ENCODE peak calls at places on chromosomes 6 and 20, in ten cellular contexts. P, I, W, L, M, R, D, B, K and J are unnamed samples.

GRCh38 chr20:50609438-50609989 is 81.8 kb downstream of the RIPOR3 start:
- DNase-seq in I (no peak), D (no peak), P (no peak), W (no peak), B (no peak), M (no peak), K (no peak), L (no peak), R (no peak), J (no peak)

GRCh38 chr6:18259675-18260447 is 4.5 kb downstream of the DEK start:
- DNase-seq in W (no peak), M (no peak), B (no peak), K (no peak), P (no peak), R (no peak), I (no peak), L (no peak), D (no peak), J (no peak)

GRCh38 chr20:61803903-61804804 is 261.5 kb downstream of the TAF4 start:
- DNase-seq in M (no peak), D (no peak), R (no peak), W (no peak), K (no peak), I (no peak), P (no peak), L (peak), B (no peak), J (peak)

GRCh38 chr6:45801471-45802289 is 214.0 kb downstream of the CLIC5 start:
- DNase-seq in K (no peak), P (no peak), R (no peak), B (no peak), D (no peak), L (no peak), I (no peak), M (no peak), W (no peak), J (peak)

GRCh38 chr20:59571591-59572314 is 32.6 kb upstream of the PHACTR3 start:
- DNase-seq in B (peak), P (peak), R (peak), L (peak), K (peak), I (peak), W (peak), D (peak), M (peak), J (peak)

GRCh38 chr20:59604770-59605665 is 678 bp downstream of the PHACTR3 start:
- DNase-seq in K (no peak), L (peak), I (no peak), M (peak), B (no peak), D (no peak), W (no peak), R (no peak), P (no peak), J (no peak)

GRCh38 chr20:24096256-24096655 is 107.7 kb upstream of the GGTLC1 start:
- DNase-seq in I (no peak), D (no peak), W (no peak), K (no peak), P (no peak), M (no peak), L (no peak), R (no peak), B (no peak), J (no peak)

GRCh38 chr6:14767176-14767575 is 478.7 kb upstream of the JARID2 start:
- DNase-seq in B (no peak), M (peak), L (no peak), P (no peak), I (no peak), K (no peak), R (no peak), D (no peak), W (no peak), J (no peak)

GRCh38 chr20:50569864-50570836 is 60.0 kb downstream of the PTPN1 start:
- DNase-seq in L (no peak), P (peak), B (no peak), K (no peak), I (no peak), M (no peak), R (no peak), W (no peak), D (no peak), J (no peak)

GRCh38 chr20:44828640-44829039 is 18.3 kb upstream of the RIMS4 start:
- DNase-seq in W (no peak), D (no peak), K (no peak), I (no peak), P (no peak), R (no peak), L (no peak), B (no peak), M (no peak), J (no peak)

GRCh38 chr6:32109114-32109764 is at the start of gene TNXB:
- DNase-seq in R (no peak), K (no peak), W (peak), P (no peak), L (no peak), D (no peak), I (no peak), B (no peak), M (peak), J (no peak)

GRCh38 chr6:14660767-14661166 is 543.2 kb downstream of the CD83 start:
- DNase-seq in W (no peak), I (no peak), K (no peak), R (no peak), M (no peak), L (no peak), D (no peak), P (no peak), B (no peak), J (no peak)

GRCh38 chr6:46648869-46649488 is 3.6 kb downstream of the CYP39A1 start:
- DNase-seq in B (peak), M (no peak), W (no peak), P (no peak), L (no peak), D (no peak), I (no peak), K (no peak), R (peak), J (no peak)

GRCh38 chr6:42795651-42796050 is 13.8 kb downstream of the BICRAL start:
- DNase-seq in R (no peak), M (no peak), L (no peak), B (no peak), I (no peak), W (no peak), K (no peak), D (no peak), P (no peak), J (no peak)

GRCh38 chr6:140017470-140017869 is 643.0 kb upstream of the CITED2 start:
- DNase-seq in M (no peak), D (no peak), P (no peak), K (no peak), W (no peak), B (no peak), R (no peak), L (no peak), I (no peak), J (no peak)

GRCh38 chr20:46348231-46348803 is 40.0 kb upstream of the CDH22 start:
- DNase-seq in K (peak), W (no peak), P (no peak), B (no peak), R (no peak), M (peak), D (no peak), L (no peak), I (no peak), J (peak)

GRCh38 chr6:140192018-140192417 is 817.6 kb upstream of the CITED2 start:
- DNase-seq in W (no peak), I (no peak), B (no peak), R (no peak), L (no peak), D (no peak), M (no peak), K (no peak), P (no peak), J (no peak)

GRCh38 chr6:854405-855073 is 161.6 kb upstream of the EXOC2 start:
- DNase-seq in L (no peak), K (no peak), M (no peak), R (no peak), I (no peak), P (no peak), D (no peak), W (no peak), B (no peak), J (no peak)

GRCh38 chr20:24952376-24953203 is 3.5 kb downstream of the CST7 start:
- DNase-seq in P (no peak), D (no peak), K (no peak), I (no peak), R (no peak), B (no peak), L (no peak), M (peak), W (no peak), J (no peak)

GRCh38 chr6:82006027-82006738 is 241.4 kb downstream of the IBTK start:
- DNase-seq in P (no peak), B (no peak), M (peak), I (no peak), K (no peak), R (no peak), L (no peak), W (peak), D (no peak), J (no peak)

GRCh38 chr20:48401359-48401758 is 426.4 kb downstream of the PREX1 start:
- DNase-seq in P (no peak), L (no peak), B (no peak), K (no peak), M (no peak), R (no peak), D (no peak), I (no peak), W (no peak), J (no peak)

GRCh38 chr6:122817766-122818165 is 28.7 kb downstream of the SMPDL3A start:
- DNase-seq in P (no peak), W (no peak), M (no peak), I (no peak), B (no peak), R (no peak), L (no peak), K (no peak), D (no peak), J (no peak)

GRCh38 chr6:57221191-57221935 is 744 bp downstream of the RAB23 start:
- DNase-seq in P (peak), D (peak), K (no peak), L (peak), M (peak), B (no peak), I (peak), R (no peak), W (peak), J (peak)